ENCODE peak calls at places on chromosomes 3 and 15, in seven cellular contexts. One of them, this sample, is unnamed. For H3K36me3, the result is how much of the 10 kb centered on the place peaks cover.

GRCh38 chr3:155603302-155603701 is 141.6 kb downstream of the PLCH1 start:
- DNase-seq in GM23338: no peak
- DNase-seq in thyroid gland: no peak
- DNase-seq in CD4-positive, alpha-beta memory T cell: no peak
- DNase-seq in PC-3: no peak
- DNase-seq in cardiac muscle cell: no peak
- DNase-seq in psoas muscle: no peak
- DNase-seq in this sample: no peak

GRCh38 chr3:195763248-195763830 is 42.6 kb downstream of the MUC20 start:
- DNase-seq in psoas muscle: no peak
- DNase-seq in thyroid gland: no peak
- DNase-seq in PC-3: no peak
- DNase-seq in cardiac muscle cell: no peak
- DNase-seq in GM23338: no peak
- DNase-seq in CD4-positive, alpha-beta memory T cell: no peak
- DNase-seq in this sample: no peak

GRCh38 chr3:188706176-188706575 is 465.6 kb upstream of the TPRG1 start:
- DNase-seq in CD4-positive, alpha-beta memory T cell: no peak
- DNase-seq in PC-3: peak
- DNase-seq in psoas muscle: no peak
- DNase-seq in GM23338: no peak
- DNase-seq in cardiac muscle cell: no peak
- DNase-seq in thyroid gland: no peak
- DNase-seq in this sample: no peak

GRCh38 chr15:40906947-40907802 is 12.9 kb downstream of the VPS18 start:
- DNase-seq in cardiac muscle cell: peak
- DNase-seq in thyroid gland: peak
- DNase-seq in PC-3: peak
- DNase-seq in CD4-positive, alpha-beta memory T cell: peak
- DNase-seq in GM23338: no peak
- DNase-seq in psoas muscle: peak
- DNase-seq in this sample: peak

GRCh38 chr3:141078200-141078599 is 27.1 kb downstream of the SPSB4 start:
- DNase-seq in PC-3: no peak
- DNase-seq in cardiac muscle cell: no peak
- DNase-seq in psoas muscle: no peak
- DNase-seq in thyroid gland: no peak
- DNase-seq in GM23338: no peak
- DNase-seq in CD4-positive, alpha-beta memory T cell: no peak
- DNase-seq in this sample: no peak

GRCh38 chr15:70271422-70272088 is 173.8 kb upstream of the TLE3 start:
- DNase-seq in CD4-positive, alpha-beta memory T cell: no peak
- DNase-seq in cardiac muscle cell: peak
- DNase-seq in PC-3: peak
- DNase-seq in psoas muscle: peak
- DNase-seq in GM23338: no peak
- DNase-seq in thyroid gland: peak
- DNase-seq in this sample: no peak

GRCh38 chr15:97096303-97096835 is 765.9 kb downstream of the NR2F2 start:
- DNase-seq in PC-3: no peak
- DNase-seq in psoas muscle: no peak
- DNase-seq in cardiac muscle cell: no peak
- DNase-seq in GM23338: no peak
- DNase-seq in thyroid gland: no peak
- DNase-seq in CD4-positive, alpha-beta memory T cell: no peak
- DNase-seq in this sample: no peak

GRCh38 chr15:29129903-29130302 is 139.7 kb downstream of the NSMCE3 start:
- DNase-seq in CD4-positive, alpha-beta memory T cell: no peak
- DNase-seq in GM23338: no peak
- DNase-seq in cardiac muscle cell: no peak
- DNase-seq in thyroid gland: no peak
- DNase-seq in PC-3: no peak
- DNase-seq in psoas muscle: no peak
- DNase-seq in this sample: no peak

GRCh38 chr15:34047893-34048775 is 9.1 kb upstream of the AVEN start:
- DNase-seq in PC-3: no peak
- DNase-seq in cardiac muscle cell: peak
- DNase-seq in CD4-positive, alpha-beta memory T cell: no peak
- DNase-seq in GM23338: no peak
- DNase-seq in psoas muscle: no peak
- DNase-seq in thyroid gland: no peak
- DNase-seq in this sample: no peak

GRCh38 chr3:126028096-126028495 is 55.8 kb downstream of the SLC41A3 start:
- DNase-seq in GM23338: no peak
- DNase-seq in thyroid gland: no peak
- DNase-seq in CD4-positive, alpha-beta memory T cell: no peak
- DNase-seq in psoas muscle: no peak
- DNase-seq in cardiac muscle cell: no peak
- DNase-seq in PC-3: no peak
- DNase-seq in this sample: no peak
- H3K36me3 ChIP-seq in GM23338: under half
- H3K36me3 ChIP-seq in thyroid gland: under half
- H3K36me3 ChIP-seq in CD4-positive, alpha-beta memory T cell: under half
- H3K36me3 ChIP-seq in psoas muscle: under half
- H3K36me3 ChIP-seq in cardiac muscle cell: under half
- H3K36me3 ChIP-seq in PC-3: under half
- H3K36me3 ChIP-seq in this sample: under half

GRCh38 chr3:191329654-191330308 is 545 bp downstream of the UTS2B start:
- DNase-seq in GM23338: peak
- DNase-seq in thyroid gland: peak
- DNase-seq in CD4-positive, alpha-beta memory T cell: peak
- DNase-seq in PC-3: peak
- DNase-seq in psoas muscle: peak
- DNase-seq in cardiac muscle cell: peak
- DNase-seq in this sample: no peak
- H3K27ac ChIP-seq in GM23338: peak
- H3K27ac ChIP-seq in thyroid gland: peak
- H3K27ac ChIP-seq in CD4-positive, alpha-beta memory T cell: peak
- H3K27ac ChIP-seq in PC-3: peak
- H3K27ac ChIP-seq in psoas muscle: peak
- H3K27ac ChIP-seq in cardiac muscle cell: peak
- H3K27ac ChIP-seq in this sample: no peak

DNA sequence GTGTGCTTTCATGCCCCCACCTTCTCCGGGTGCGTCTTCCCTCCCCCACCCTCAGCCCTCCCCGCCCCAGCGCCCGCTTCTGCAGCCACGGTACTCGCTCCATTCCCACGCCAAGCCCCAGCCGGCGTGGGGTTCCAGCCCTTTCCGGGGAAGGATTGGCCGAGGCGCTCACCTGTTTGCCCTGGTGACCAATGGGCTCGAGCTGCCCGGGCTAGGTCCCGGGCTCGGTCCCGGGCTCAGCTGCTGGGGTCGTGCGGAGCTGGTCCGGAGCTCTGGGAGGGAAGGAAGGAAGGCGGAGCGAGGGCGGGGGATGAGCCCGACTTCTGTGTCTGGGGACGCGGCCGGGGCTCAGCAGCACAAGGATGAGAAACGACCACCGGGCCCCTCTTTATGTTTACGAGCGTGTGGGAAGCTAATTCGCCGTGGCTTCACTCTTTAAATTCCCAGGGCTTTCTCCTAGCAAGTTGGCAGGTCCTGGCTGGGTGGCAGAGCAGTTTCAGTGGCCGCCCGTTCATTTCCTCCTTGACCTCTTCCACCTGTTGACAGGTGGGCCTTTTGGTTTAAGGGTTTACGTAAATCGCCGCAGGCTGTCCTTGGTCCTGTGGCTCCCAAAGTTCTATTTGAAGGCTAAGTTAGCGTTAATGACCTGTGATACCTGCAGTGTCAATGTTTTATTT is at the start of gene IGSF10:
- DNase-seq in GM23338: peak
- DNase-seq in psoas muscle: peak
- DNase-seq in cardiac muscle cell: peak
- DNase-seq in CD4-positive, alpha-beta memory T cell: no peak
- DNase-seq in PC-3: no peak
- DNase-seq in thyroid gland: peak
- DNase-seq in this sample: no peak
- H3K4me3 ChIP-seq in GM23338: peak
- H3K4me3 ChIP-seq in psoas muscle: peak
- H3K4me3 ChIP-seq in cardiac muscle cell: peak
- H3K4me3 ChIP-seq in CD4-positive, alpha-beta memory T cell: no peak
- H3K4me3 ChIP-seq in PC-3: peak
- H3K4me3 ChIP-seq in thyroid gland: peak
- H3K4me3 ChIP-seq in this sample: no peak

GRCh38 chr15:90749754-90750153 is 32.6 kb downstream of the BLM start:
- DNase-seq in GM23338: peak
- DNase-seq in thyroid gland: no peak
- DNase-seq in cardiac muscle cell: no peak
- DNase-seq in psoas muscle: no peak
- DNase-seq in CD4-positive, alpha-beta memory T cell: no peak
- DNase-seq in PC-3: no peak
- DNase-seq in this sample: no peak

GRCh38 chr15:90744759-90745402 is 27.7 kb downstream of the BLM start:
- DNase-seq in cardiac muscle cell: no peak
- DNase-seq in thyroid gland: no peak
- DNase-seq in PC-3: no peak
- DNase-seq in psoas muscle: no peak
- DNase-seq in CD4-positive, alpha-beta memory T cell: no peak
- DNase-seq in GM23338: no peak
- DNase-seq in this sample: no peak

GRCh38 chr15:90751300-90751825 is 34.2 kb downstream of the BLM start:
- DNase-seq in psoas muscle: no peak
- DNase-seq in CD4-positive, alpha-beta memory T cell: no peak
- DNase-seq in thyroid gland: no peak
- DNase-seq in GM23338: no peak
- DNase-seq in cardiac muscle cell: no peak
- DNase-seq in PC-3: no peak
- DNase-seq in this sample: no peak

GRCh38 chr15:90750186-90750585 is 33.0 kb downstream of the BLM start:
- DNase-seq in PC-3: no peak
- DNase-seq in GM23338: no peak
- DNase-seq in psoas muscle: no peak
- DNase-seq in cardiac muscle cell: no peak
- DNase-seq in thyroid gland: no peak
- DNase-seq in CD4-positive, alpha-beta memory T cell: peak
- DNase-seq in this sample: no peak
- H3K36me3 ChIP-seq in PC-3: under half
- H3K36me3 ChIP-seq in GM23338: under half
- H3K36me3 ChIP-seq in psoas muscle: under half
- H3K36me3 ChIP-seq in cardiac muscle cell: under half
- H3K36me3 ChIP-seq in thyroid gland: under half
- H3K36me3 ChIP-seq in CD4-positive, alpha-beta memory T cell: under half
- H3K36me3 ChIP-seq in this sample: under half

GRCh38 chr3:128483657-128484403 is 9.2 kb downstream of the GATA2 start:
- DNase-seq in CD4-positive, alpha-beta memory T cell: no peak
- DNase-seq in GM23338: peak
- DNase-seq in psoas muscle: peak
- DNase-seq in cardiac muscle cell: no peak
- DNase-seq in PC-3: no peak
- DNase-seq in thyroid gland: no peak
- DNase-seq in this sample: no peak
- H3K27ac ChIP-seq in CD4-positive, alpha-beta memory T cell: no peak
- H3K27ac ChIP-seq in GM23338: no peak
- H3K27ac ChIP-seq in psoas muscle: peak
- H3K27ac ChIP-seq in cardiac muscle cell: no peak
- H3K27ac ChIP-seq in PC-3: peak
- H3K27ac ChIP-seq in thyroid gland: no peak
- H3K27ac ChIP-seq in this sample: no peak

GRCh38 chr15:31474059-31474868 is 147.6 kb downstream of the KLF13 start:
- DNase-seq in thyroid gland: no peak
- DNase-seq in PC-3: no peak
- DNase-seq in psoas muscle: no peak
- DNase-seq in cardiac muscle cell: no peak
- DNase-seq in GM23338: no peak
- DNase-seq in CD4-positive, alpha-beta memory T cell: no peak
- DNase-seq in this sample: no peak

GRCh38 chr15:31473384-31474058 is 146.9 kb downstream of the KLF13 start:
- DNase-seq in PC-3: no peak
- DNase-seq in psoas muscle: no peak
- DNase-seq in CD4-positive, alpha-beta memory T cell: no peak
- DNase-seq in cardiac muscle cell: no peak
- DNase-seq in thyroid gland: no peak
- DNase-seq in GM23338: no peak
- DNase-seq in this sample: no peak

GRCh38 chr15:31470756-31471155 is 144.1 kb downstream of the KLF13 start:
- DNase-seq in psoas muscle: no peak
- DNase-seq in CD4-positive, alpha-beta memory T cell: no peak
- DNase-seq in GM23338: no peak
- DNase-seq in cardiac muscle cell: no peak
- DNase-seq in thyroid gland: no peak
- DNase-seq in PC-3: no peak
- DNase-seq in this sample: no peak

GRCh38 chr15:31471731-31472430 is 145.2 kb downstream of the KLF13 start:
- DNase-seq in CD4-positive, alpha-beta memory T cell: no peak
- DNase-seq in PC-3: peak
- DNase-seq in cardiac muscle cell: peak
- DNase-seq in psoas muscle: no peak
- DNase-seq in thyroid gland: no peak
- DNase-seq in GM23338: no peak
- DNase-seq in this sample: no peak

GRCh38 chr15:31472636-31473383 is 146.2 kb downstream of the KLF13 start:
- DNase-seq in thyroid gland: peak
- DNase-seq in psoas muscle: no peak
- DNase-seq in GM23338: no peak
- DNase-seq in CD4-positive, alpha-beta memory T cell: peak
- DNase-seq in PC-3: no peak
- DNase-seq in cardiac muscle cell: peak
- DNase-seq in this sample: peak
- H3K4me3 ChIP-seq in thyroid gland: no peak
- H3K4me3 ChIP-seq in psoas muscle: no peak
- H3K4me3 ChIP-seq in GM23338: no peak
- H3K4me3 ChIP-seq in CD4-positive, alpha-beta memory T cell: peak
- H3K4me3 ChIP-seq in PC-3: no peak
- H3K4me3 ChIP-seq in cardiac muscle cell: no peak
- H3K4me3 ChIP-seq in this sample: peak

GRCh38 chr3:12831582-12831866 is 9.8 kb downstream of the RPL32 start:
- DNase-seq in cardiac muscle cell: no peak
- DNase-seq in thyroid gland: no peak
- DNase-seq in CD4-positive, alpha-beta memory T cell: no peak
- DNase-seq in PC-3: no peak
- DNase-seq in GM23338: no peak
- DNase-seq in psoas muscle: no peak
- DNase-seq in this sample: no peak
- H3K36me3 ChIP-seq in cardiac muscle cell: half or more
- H3K36me3 ChIP-seq in thyroid gland: under half
- H3K36me3 ChIP-seq in CD4-positive, alpha-beta memory T cell: under half
- H3K36me3 ChIP-seq in PC-3: under half
- H3K36me3 ChIP-seq in GM23338: under half
- H3K36me3 ChIP-seq in psoas muscle: half or more
- H3K36me3 ChIP-seq in this sample: under half

DNA sequence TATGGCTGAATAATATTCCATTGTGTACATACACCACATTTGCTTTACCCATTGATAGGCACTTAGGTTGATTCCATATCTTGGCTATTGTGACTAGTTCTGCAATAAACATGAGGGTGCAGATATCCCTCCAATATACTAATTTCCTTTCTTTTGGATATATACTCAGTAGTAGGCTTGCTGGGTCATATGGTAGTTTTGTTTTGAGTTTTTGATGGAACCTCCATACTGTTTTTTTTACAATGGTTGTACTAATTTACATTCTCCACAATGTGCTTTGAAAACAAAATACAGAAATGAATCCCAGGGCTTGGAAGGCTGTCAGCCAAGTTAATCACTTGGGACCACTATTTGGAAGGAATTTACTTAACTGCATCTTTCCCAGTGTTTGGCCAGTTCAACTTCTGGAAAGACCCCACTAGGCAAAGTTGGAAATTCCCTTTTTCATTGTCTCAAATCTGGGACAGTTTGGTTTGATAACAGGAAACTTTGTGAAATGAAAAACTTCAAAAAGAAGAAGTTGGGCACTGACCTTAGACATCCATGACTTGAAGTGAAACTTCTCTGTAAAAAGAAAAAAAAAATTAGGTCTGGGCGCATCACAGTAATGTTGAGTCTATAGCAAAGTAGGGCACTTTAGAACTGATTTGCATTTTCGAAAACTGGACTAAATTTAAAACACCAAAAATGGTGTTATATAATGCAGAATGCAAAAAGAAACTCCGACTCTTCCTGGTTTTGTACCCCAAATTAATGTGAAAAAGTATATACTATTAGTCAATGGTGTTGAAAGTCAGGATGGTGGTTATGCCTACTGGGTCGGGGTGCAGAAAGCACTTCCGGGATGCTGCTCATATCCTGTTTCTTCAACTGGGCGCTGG is 6.0 kb downstream of the CTSH start:
- DNase-seq in PC-3: no peak
- DNase-seq in psoas muscle: no peak
- DNase-seq in GM23338: no peak
- DNase-seq in thyroid gland: no peak
- DNase-seq in cardiac muscle cell: no peak
- DNase-seq in CD4-positive, alpha-beta memory T cell: peak
- DNase-seq in this sample: no peak
- H3K27ac ChIP-seq in PC-3: no peak
- H3K27ac ChIP-seq in psoas muscle: no peak
- H3K27ac ChIP-seq in GM23338: no peak
- H3K27ac ChIP-seq in thyroid gland: no peak
- H3K27ac ChIP-seq in cardiac muscle cell: no peak
- H3K27ac ChIP-seq in CD4-positive, alpha-beta memory T cell: peak
- H3K27ac ChIP-seq in this sample: no peak